ENCODE peak calls at places on chromosomes 3 and 15, in five cellular contexts. One of them, this sample, is unnamed.

GRCh38 chr3:24562874-24563273 is 68.2 kb upstream of the THRB start:
- DNase-seq in transverse colon: no peak
- DNase-seq in activated B cell treated with CpG ODN at 0.5 μM for 24 hours: no peak
- DNase-seq in upper lobe of left lung: no peak
- DNase-seq in left ventricle myocardium inferior: no peak
- DNase-seq in this sample: no peak

GRCh38 chr3:108590443-108590842 is 921 bp downstream of the DZIP3 start:
- DNase-seq in transverse colon: no peak
- DNase-seq in activated B cell treated with CpG ODN at 0.5 μM for 24 hours: no peak
- DNase-seq in upper lobe of left lung: no peak
- DNase-seq in left ventricle myocardium inferior: no peak
- DNase-seq in this sample: no peak

GRCh38 chr3:129942296-129942695 is 32.2 kb upstream of the TRH start:
- DNase-seq in transverse colon: peak; percentile 36
- DNase-seq in activated B cell treated with CpG ODN at 0.5 μM for 24 hours: peak; percentile 24
- DNase-seq in upper lobe of left lung: peak; percentile 62
- DNase-seq in left ventricle myocardium inferior: peak; percentile 44
- DNase-seq in this sample: peak; percentile 56

GRCh38 chr3:88151358-88151757 is 1.6 kb downstream of the C3orf38 start:
- DNase-seq in transverse colon: no peak
- DNase-seq in activated B cell treated with CpG ODN at 0.5 μM for 24 hours: no peak
- DNase-seq in upper lobe of left lung: no peak
- DNase-seq in left ventricle myocardium inferior: no peak
- DNase-seq in this sample: no peak

GRCh38 chr3:46966811-46967210 is 9.7 kb downstream of the CCDC12 start:
- DNase-seq in transverse colon: no peak
- DNase-seq in activated B cell treated with CpG ODN at 0.5 μM for 24 hours: no peak
- DNase-seq in upper lobe of left lung: no peak
- DNase-seq in left ventricle myocardium inferior: no peak
- DNase-seq in this sample: no peak

GRCh38 chr3:184741259-184741556 is 29.3 kb upstream of the MAGEF1 start:
- DNase-seq in transverse colon: no peak
- DNase-seq in activated B cell treated with CpG ODN at 0.5 μM for 24 hours: no peak
- DNase-seq in upper lobe of left lung: no peak
- DNase-seq in left ventricle myocardium inferior: no peak
- DNase-seq in this sample: no peak

GRCh38 chr3:122103821-122104514 is 48.8 kb downstream of the CD86 start:
- DNase-seq in transverse colon: no peak
- DNase-seq in activated B cell treated with CpG ODN at 0.5 μM for 24 hours: no peak
- DNase-seq in upper lobe of left lung: no peak
- DNase-seq in left ventricle myocardium inferior: no peak
- DNase-seq in this sample: no peak

GRCh38 chr3:135238201-135238600 is 443.1 kb downstream of the EPHB1 start:
- DNase-seq in transverse colon: no peak
- DNase-seq in activated B cell treated with CpG ODN at 0.5 μM for 24 hours: no peak
- DNase-seq in upper lobe of left lung: no peak
- DNase-seq in left ventricle myocardium inferior: no peak
- DNase-seq in this sample: no peak

GRCh38 chr3:48552111-48552911 is 4.3 kb downstream of the PFKFB4 start:
- DNase-seq in transverse colon: no peak
- DNase-seq in activated B cell treated with CpG ODN at 0.5 μM for 24 hours: no peak
- DNase-seq in upper lobe of left lung: no peak
- DNase-seq in left ventricle myocardium inferior: no peak
- DNase-seq in this sample: no peak

GRCh38 chr3:132248490-132248889 is 68.7 kb upstream of the ACP3 start:
- DNase-seq in transverse colon: no peak
- DNase-seq in activated B cell treated with CpG ODN at 0.5 μM for 24 hours: no peak
- DNase-seq in upper lobe of left lung: no peak
- DNase-seq in left ventricle myocardium inferior: no peak
- DNase-seq in this sample: no peak

GRCh38 chr3:66149269-66149668 is 71.5 kb upstream of the SLC25A26 start:
- DNase-seq in transverse colon: no peak
- DNase-seq in activated B cell treated with CpG ODN at 0.5 μM for 24 hours: no peak
- DNase-seq in upper lobe of left lung: no peak
- DNase-seq in left ventricle myocardium inferior: no peak
- DNase-seq in this sample: no peak
- TF ChIP-seq CTCF in transverse colon: no peak
- TF ChIP-seq CTCF in activated B cell treated with CpG ODN at 0.5 μM for 24 hours: no peak
- TF ChIP-seq CTCF in upper lobe of left lung: no peak
- TF ChIP-seq CTCF in left ventricle myocardium inferior: no peak
- TF ChIP-seq CTCF in this sample: no peak

DNA sequence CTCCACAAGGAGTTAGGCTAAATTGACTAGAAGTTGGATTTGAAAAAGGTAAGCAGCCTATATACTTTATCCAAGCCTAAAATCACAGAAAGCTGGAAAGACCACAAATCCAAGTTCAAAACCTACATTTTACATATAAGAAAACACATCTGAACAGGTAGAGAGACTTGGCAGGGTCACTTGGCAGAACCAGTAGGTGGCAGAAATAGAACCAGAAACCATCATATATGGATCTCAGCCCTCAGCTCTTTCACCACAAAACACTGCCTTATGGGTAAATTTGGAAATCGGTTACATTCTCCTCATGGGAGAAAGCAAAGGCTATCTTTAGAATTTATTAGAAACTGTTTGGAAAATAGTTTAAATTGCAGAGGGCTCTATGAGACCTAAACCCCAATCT is 44.2 kb downstream of the MKRN2 start:
- DNase-seq in transverse colon: no peak
- DNase-seq in activated B cell treated with CpG ODN at 0.5 μM for 24 hours: no peak
- DNase-seq in upper lobe of left lung: no peak
- DNase-seq in left ventricle myocardium inferior: no peak
- DNase-seq in this sample: no peak
- TF ChIP-seq CTCF in transverse colon: no peak
- TF ChIP-seq CTCF in activated B cell treated with CpG ODN at 0.5 μM for 24 hours: no peak
- TF ChIP-seq CTCF in upper lobe of left lung: no peak
- TF ChIP-seq CTCF in left ventricle myocardium inferior: peak; percentile 36
- TF ChIP-seq CTCF in this sample: no peak

GRCh38 chr15:56989411-56989924 is 71.0 kb downstream of the TCF12 start:
- DNase-seq in transverse colon: no peak
- DNase-seq in activated B cell treated with CpG ODN at 0.5 μM for 24 hours: no peak
- DNase-seq in upper lobe of left lung: no peak
- DNase-seq in left ventricle myocardium inferior: no peak
- DNase-seq in this sample: no peak
- TF ChIP-seq CTCF in transverse colon: no peak
- TF ChIP-seq CTCF in activated B cell treated with CpG ODN at 0.5 μM for 24 hours: no peak
- TF ChIP-seq CTCF in upper lobe of left lung: no peak
- TF ChIP-seq CTCF in left ventricle myocardium inferior: no peak
- TF ChIP-seq CTCF in this sample: no peak

GRCh38 chr3:65344444-65344843 is 656.6 kb upstream of the ADAMTS9 start:
- DNase-seq in transverse colon: no peak
- DNase-seq in activated B cell treated with CpG ODN at 0.5 μM for 24 hours: no peak
- DNase-seq in upper lobe of left lung: no peak
- DNase-seq in left ventricle myocardium inferior: no peak
- DNase-seq in this sample: no peak

GRCh38 chr3:65343031-65343430 is 655.2 kb upstream of the ADAMTS9 start:
- DNase-seq in transverse colon: no peak
- DNase-seq in activated B cell treated with CpG ODN at 0.5 μM for 24 hours: no peak
- DNase-seq in upper lobe of left lung: no peak
- DNase-seq in left ventricle myocardium inferior: no peak
- DNase-seq in this sample: no peak

GRCh38 chr3:65343736-65344135 is 655.9 kb upstream of the ADAMTS9 start:
- DNase-seq in transverse colon: no peak
- DNase-seq in activated B cell treated with CpG ODN at 0.5 μM for 24 hours: no peak
- DNase-seq in upper lobe of left lung: no peak
- DNase-seq in left ventricle myocardium inferior: no peak
- DNase-seq in this sample: no peak

GRCh38 chr3:65344846-65345245 is 657.0 kb upstream of the ADAMTS9 start:
- DNase-seq in transverse colon: no peak
- DNase-seq in activated B cell treated with CpG ODN at 0.5 μM for 24 hours: no peak
- DNase-seq in upper lobe of left lung: no peak
- DNase-seq in left ventricle myocardium inferior: no peak
- DNase-seq in this sample: no peak

GRCh38 chr3:65342084-65342683 is 654.4 kb upstream of the ADAMTS9 start:
- DNase-seq in transverse colon: peak; percentile 61
- DNase-seq in activated B cell treated with CpG ODN at 0.5 μM for 24 hours: no peak
- DNase-seq in upper lobe of left lung: no peak
- DNase-seq in left ventricle myocardium inferior: peak; percentile 29
- DNase-seq in this sample: no peak
- TF ChIP-seq CTCF in transverse colon: peak; percentile 57
- TF ChIP-seq CTCF in activated B cell treated with CpG ODN at 0.5 μM for 24 hours: no peak
- TF ChIP-seq CTCF in upper lobe of left lung: peak; percentile 53
- TF ChIP-seq CTCF in left ventricle myocardium inferior: peak; percentile 72
- TF ChIP-seq CTCF in this sample: peak; percentile 77

DNA sequence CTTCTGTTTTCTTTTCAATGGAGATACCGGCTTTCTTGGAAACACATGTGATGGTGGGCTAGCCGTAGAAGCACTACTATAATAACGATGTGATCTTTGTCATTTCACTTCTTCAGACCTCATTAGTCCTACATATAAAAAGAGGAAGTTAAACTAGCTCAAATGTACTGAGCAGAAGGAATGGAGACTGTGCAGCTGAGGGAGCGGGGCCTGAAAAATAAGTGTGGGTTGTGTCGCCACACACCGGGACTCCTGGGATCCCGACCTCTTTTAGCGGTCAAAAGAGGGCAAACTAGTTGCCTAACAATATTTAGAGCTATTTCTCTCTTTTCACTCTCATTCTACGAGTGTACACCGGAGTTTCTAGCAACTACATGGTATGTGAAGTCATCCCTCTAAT is 990 bp upstream of the RNF7 start:
- DNase-seq in transverse colon: peak; percentile 10
- DNase-seq in activated B cell treated with CpG ODN at 0.5 μM for 24 hours: no peak
- DNase-seq in upper lobe of left lung: peak; percentile 36
- DNase-seq in left ventricle myocardium inferior: no peak
- DNase-seq in this sample: no peak
- TF ChIP-seq CTCF in transverse colon: no peak
- TF ChIP-seq CTCF in activated B cell treated with CpG ODN at 0.5 μM for 24 hours: no peak
- TF ChIP-seq CTCF in upper lobe of left lung: no peak
- TF ChIP-seq CTCF in left ventricle myocardium inferior: no peak
- TF ChIP-seq CTCF in this sample: no peak

GRCh38 chr15:71279757-71280141 is 164.5 kb downstream of the THSD4 start:
- DNase-seq in transverse colon: no peak
- DNase-seq in activated B cell treated with CpG ODN at 0.5 μM for 24 hours: no peak
- DNase-seq in upper lobe of left lung: no peak
- DNase-seq in left ventricle myocardium inferior: no peak
- DNase-seq in this sample: no peak
- TF ChIP-seq CTCF in transverse colon: no peak
- TF ChIP-seq CTCF in activated B cell treated with CpG ODN at 0.5 μM for 24 hours: no peak
- TF ChIP-seq CTCF in upper lobe of left lung: no peak
- TF ChIP-seq CTCF in left ventricle myocardium inferior: no peak
- TF ChIP-seq CTCF in this sample: no peak

GRCh38 chr3:149902498-149903139 is 68.1 kb downstream of the PFN2 start:
- DNase-seq in transverse colon: no peak
- DNase-seq in activated B cell treated with CpG ODN at 0.5 μM for 24 hours: no peak
- DNase-seq in upper lobe of left lung: no peak
- DNase-seq in left ventricle myocardium inferior: no peak
- DNase-seq in this sample: no peak
- TF ChIP-seq CTCF in transverse colon: no peak
- TF ChIP-seq CTCF in activated B cell treated with CpG ODN at 0.5 μM for 24 hours: no peak
- TF ChIP-seq CTCF in upper lobe of left lung: peak; percentile 12
- TF ChIP-seq CTCF in left ventricle myocardium inferior: peak; percentile 31
- TF ChIP-seq CTCF in this sample: peak; percentile 16

GRCh38 chr15:69750253-69750652 is 297.6 kb downstream of the RPLP1 start:
- DNase-seq in transverse colon: no peak
- DNase-seq in activated B cell treated with CpG ODN at 0.5 μM for 24 hours: no peak
- DNase-seq in upper lobe of left lung: no peak
- DNase-seq in left ventricle myocardium inferior: no peak
- DNase-seq in this sample: no peak

GRCh38 chr15:69751147-69751546 is 298.5 kb downstream of the RPLP1 start:
- DNase-seq in transverse colon: no peak
- DNase-seq in activated B cell treated with CpG ODN at 0.5 μM for 24 hours: no peak
- DNase-seq in upper lobe of left lung: no peak
- DNase-seq in left ventricle myocardium inferior: no peak
- DNase-seq in this sample: no peak

GRCh38 chr15:69748700-69749099 is 296.1 kb downstream of the RPLP1 start:
- DNase-seq in transverse colon: no peak
- DNase-seq in activated B cell treated with CpG ODN at 0.5 μM for 24 hours: no peak
- DNase-seq in upper lobe of left lung: no peak
- DNase-seq in left ventricle myocardium inferior: no peak
- DNase-seq in this sample: no peak

GRCh38 chr15:69749274-69749673 is 296.7 kb downstream of the RPLP1 start:
- DNase-seq in transverse colon: no peak
- DNase-seq in activated B cell treated with CpG ODN at 0.5 μM for 24 hours: no peak
- DNase-seq in upper lobe of left lung: no peak
- DNase-seq in left ventricle myocardium inferior: no peak
- DNase-seq in this sample: no peak

GRCh38 chr15:69749797-69750196 is 297.2 kb downstream of the RPLP1 start:
- DNase-seq in transverse colon: no peak
- DNase-seq in activated B cell treated with CpG ODN at 0.5 μM for 24 hours: no peak
- DNase-seq in upper lobe of left lung: no peak
- DNase-seq in left ventricle myocardium inferior: no peak
- DNase-seq in this sample: no peak
- TF ChIP-seq CTCF in transverse colon: no peak
- TF ChIP-seq CTCF in activated B cell treated with CpG ODN at 0.5 μM for 24 hours: no peak
- TF ChIP-seq CTCF in upper lobe of left lung: no peak
- TF ChIP-seq CTCF in left ventricle myocardium inferior: peak; percentile 20
- TF ChIP-seq CTCF in this sample: peak; percentile 25

DNA sequence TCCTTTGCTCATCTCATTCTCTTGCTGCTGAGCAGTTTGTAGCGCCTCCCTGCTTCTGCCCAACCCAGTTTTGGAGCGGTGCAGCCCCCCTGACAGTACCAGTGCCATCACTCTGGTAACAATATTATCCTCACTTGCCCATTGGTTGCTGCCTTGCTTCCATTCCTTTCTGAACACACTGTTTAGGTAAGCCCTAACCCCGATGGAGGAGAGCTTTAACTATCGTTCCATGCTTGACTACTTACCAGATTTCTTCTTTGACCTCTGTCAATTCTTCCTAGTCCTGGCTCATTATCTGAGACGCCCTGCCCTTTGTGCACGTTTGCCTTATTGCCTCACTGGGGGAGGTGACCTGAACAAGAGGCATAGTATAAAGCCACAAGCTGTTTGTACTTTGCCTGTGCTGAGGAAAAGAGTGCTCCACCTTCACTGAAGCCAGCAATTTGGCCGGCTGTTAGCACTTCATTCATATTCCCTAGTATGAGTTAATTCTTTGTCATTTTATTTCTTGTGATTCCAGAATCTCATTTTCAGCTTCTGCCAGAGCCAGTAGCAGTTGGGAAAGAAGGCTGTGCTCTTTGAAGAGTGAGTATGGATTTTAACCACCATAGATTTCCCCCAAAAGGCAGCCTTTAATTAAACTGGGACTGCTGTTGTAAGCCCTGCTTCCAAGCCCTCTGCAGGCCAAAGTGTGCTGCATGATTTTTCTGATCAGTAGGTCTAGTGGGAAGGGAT is 11.9 kb downstream of the ABHD6 start:
- DNase-seq in transverse colon: peak; percentile 81
- DNase-seq in activated B cell treated with CpG ODN at 0.5 μM for 24 hours: no peak
- DNase-seq in upper lobe of left lung: peak; percentile 41
- DNase-seq in left ventricle myocardium inferior: no peak
- DNase-seq in this sample: no peak
- TF ChIP-seq CTCF in transverse colon: peak; percentile 43
- TF ChIP-seq CTCF in activated B cell treated with CpG ODN at 0.5 μM for 24 hours: no peak
- TF ChIP-seq CTCF in upper lobe of left lung: no peak
- TF ChIP-seq CTCF in left ventricle myocardium inferior: no peak
- TF ChIP-seq CTCF in this sample: peak; percentile 5